ENCODE peak calls at places on chromosomes 11 and 22, in nine cellular contexts. F, Q, E, W, K, T, C, I and Y are unnamed samples.

GRCh38 chr11:78205691-78206090 is 17.0 kb downstream of the USP35 start:
- DNase-seq in C (no peak), F (no peak), Q (no peak), I (no peak), W (no peak), E (no peak), T (no peak), K (no peak), Y (no peak)

GRCh38 chr11:104682241-104682640 is 216.0 kb downstream of the CASP12 start:
- DNase-seq in T (no peak), Q (no peak), K (no peak), F (no peak), W (no peak), E (no peak), C (no peak), I (no peak), Y (no peak)

GRCh38 chr11:122234257-122234656 is 118.2 kb upstream of the BLID start:
- DNase-seq in I (no peak), W (peak; percentile 42), C (no peak), Q (no peak), E (no peak), K (no peak), F (no peak), T (no peak), Y (no peak)

GRCh38 chr22:49935561-49935960 is 17.1 kb downstream of the CRELD2 start:
- DNase-seq in I (no peak), T (no peak), F (peak; percentile 54), C (no peak), W (peak; percentile 67), E (no peak), K (no peak), Q (no peak), Y (no peak)

GRCh38 chr11:13667245-13667644 is 1.2 kb upstream of the FAR1 start:
- DNase-seq in C (no peak), E (no peak), I (no peak), T (no peak), K (peak; percentile 25), W (peak; percentile 61), Q (no peak), F (no peak), Y (no peak)

GRCh38 chr11:93518081-93518480 is 25.1 kb downstream of the SMCO4 start:
- DNase-seq in I (no peak), K (no peak), F (no peak), C (no peak), T (no peak), W (no peak), E (no peak), Q (no peak), Y (no peak)

GRCh38 chr22:27995801-27996528 is 76.9 kb upstream of the PITPNB start:
- DNase-seq in E (no peak), F (no peak), T (no peak), C (no peak), Q (no peak), K (no peak), W (no peak), I (no peak), Y (peak; percentile 5)

GRCh38 chr11:36409152-36409713 is 100.8 kb downstream of the TRAF6 start:
- DNase-seq in W (peak; percentile 14), T (peak; percentile 41), C (no peak), K (no peak), Q (no peak), F (no peak), I (no peak), E (no peak), Y (no peak)

GRCh38 chr22:23117890-23118646 is 23.7 kb downstream of the RSPH14 start:
- DNase-seq in E (no peak), T (no peak), F (no peak), K (no peak), W (no peak), Q (no peak), I (no peak), C (no peak), Y (peak; percentile 35)

DNA sequence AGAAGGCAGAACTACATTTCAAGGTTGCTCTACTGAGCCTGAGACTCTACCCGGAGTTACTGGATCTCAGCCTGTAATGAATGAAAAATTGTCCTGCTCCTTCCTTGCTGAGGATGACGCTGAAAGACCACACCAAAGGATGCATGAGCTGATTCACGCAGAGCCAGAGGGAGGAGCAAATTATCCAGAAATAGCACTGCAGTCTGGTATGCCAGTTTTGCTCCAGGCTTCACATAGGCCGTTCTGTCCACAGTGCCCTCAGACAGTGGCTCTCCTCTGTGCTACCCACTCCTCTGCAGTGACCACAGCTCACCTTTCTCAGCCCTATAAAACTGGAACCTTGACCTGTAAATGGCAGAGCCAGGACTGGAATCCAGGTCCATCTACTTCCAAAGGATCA is 79.3 kb upstream of the GALNT18 start:
- DNase-seq in W (no peak), Q (no peak), C (no peak), K (peak; percentile 72), T (no peak), F (peak; percentile 23), I (no peak), E (no peak), Y (no peak)
- TF ChIP-seq CTCF in W (no peak), Q (no peak), C (no peak), K (peak; percentile 64), T (no peak), F (no peak), I (peak; percentile 4), E (no peak), Y (no peak)

GRCh38 chr22:42752912-42753311 is 32.2 kb upstream of the A4GALT start:
- DNase-seq in W (no peak), K (no peak), F (no peak), C (no peak), E (no peak), T (no peak), I (no peak), Q (no peak), Y (no peak)
- H3K4me1 ChIP-seq in W (peaks cover 26% of the 10 kb centered on the region), K (peaks cover 12% of the 10 kb centered on the region), F (peaks cover 34% of the 10 kb centered on the region), C (peaks cover 40% of the 10 kb centered on the region), E (no peaks in the 10 kb centered on the region), T (no peaks in the 10 kb centered on the region), I (peaks cover 19% of the 10 kb centered on the region), Q (no peaks in the 10 kb centered on the region), Y (no peaks in the 10 kb centered on the region)

GRCh38 chr22:37472418-37473006 is 13.7 kb downstream of the MFNG start:
- DNase-seq in F (no peak), C (peak; percentile 56), T (peak; percentile 87), K (no peak), Q (no peak), E (peak; percentile 57), W (peak; percentile 55), I (no peak), Y (peak; percentile 60)
- TF ChIP-seq CTCF in F (peak; percentile 33), C (peak; percentile 88), T (peak; percentile 85), K (peak; percentile 76), Q (no peak), E (peak; percentile 66), W (peak; percentile 87), I (no peak), Y (peak; percentile 78)

DNA sequence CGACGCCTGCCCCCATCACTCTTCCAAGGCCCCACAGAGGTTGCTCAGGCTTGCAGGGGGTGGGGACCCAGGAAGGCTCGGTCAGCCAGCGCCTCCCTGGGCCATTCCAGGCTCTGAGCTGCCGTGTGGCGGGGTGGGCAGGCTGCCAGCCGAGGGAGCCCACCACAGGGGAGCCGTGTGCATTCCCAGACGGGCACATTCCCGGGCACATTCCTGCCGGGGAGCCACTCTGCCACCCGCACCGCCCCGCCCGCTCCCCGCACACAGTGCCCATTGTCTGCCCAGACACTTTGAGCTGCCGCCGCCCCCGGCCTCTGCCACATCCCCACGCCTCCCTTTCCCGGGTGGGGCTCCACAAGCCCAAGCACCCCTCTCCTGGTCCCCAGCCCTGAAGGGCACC is 27.4 kb downstream of the RPL3 start:
- DNase-seq in I (no peak), C (peak; percentile 85), Q (no peak), E (no peak), T (no peak), F (no peak), K (no peak), W (no peak), Y (no peak)
- H3K4me1 ChIP-seq in I (peaks cover 35% of the 10 kb centered on the region), C (peaks cover 76% of the 10 kb centered on the region), Q (no peaks in the 10 kb centered on the region), E (peaks cover 11% of the 10 kb centered on the region), T (no peaks in the 10 kb centered on the region), F (peaks cover 33% of the 10 kb centered on the region), K (peaks cover 44% of the 10 kb centered on the region), W (peaks cover 7% of the 10 kb centered on the region), Y (no peaks in the 10 kb centered on the region)

GRCh38 chr11:119886667-119887230 is 157.7 kb upstream of the NECTIN1 start:
- DNase-seq in K (no peak), W (no peak), T (no peak), Q (no peak), E (no peak), I (no peak), F (no peak), C (no peak), Y (no peak)
- TF ChIP-seq CTCF in K (no peak), W (no peak), T (no peak), Q (no peak), E (no peak), I (no peak), F (no peak), C (no peak), Y (no peak)

GRCh38 chr11:76878014-76878413 is 17.3 kb downstream of the ACER3 start:
- DNase-seq in E (no peak), W (no peak), T (no peak), F (no peak), Q (no peak), I (no peak), C (no peak), K (no peak), Y (no peak)
- H3K4me1 ChIP-seq in E (no peaks in the 10 kb centered on the region), W (no peaks in the 10 kb centered on the region), T (no peaks in the 10 kb centered on the region), F (peaks cover 4% of the 10 kb centered on the region), Q (no peaks in the 10 kb centered on the region), I (no peaks in the 10 kb centered on the region), C (no peaks in the 10 kb centered on the region), K (no peaks in the 10 kb centered on the region), Y (peaks cover 2% of the 10 kb centered on the region)

GRCh38 chr11:5420993-5421392 is 918 bp upstream of the OR51Q1 start:
- DNase-seq in T (peak; percentile 62), E (no peak), W (no peak), Q (no peak), F (no peak), C (no peak), I (no peak), K (no peak), Y (no peak)
- TF ChIP-seq CTCF in T (peak; percentile 66), E (no peak), W (no peak), Q (no peak), F (no peak), C (no peak), I (no peak), K (no peak), Y (no peak)

GRCh38 chr11:73317803-73318202 is 9.7 kb downstream of the ARHGEF17 start:
- DNase-seq in K (no peak), C (no peak), E (no peak), W (no peak), I (no peak), T (no peak), Q (no peak), F (no peak), Y (no peak)
- H3K4me1 ChIP-seq in K (peaks cover 42% of the 10 kb centered on the region), C (peaks cover 13% of the 10 kb centered on the region), E (peaks cover 53% of the 10 kb centered on the region), W (peaks cover 29% of the 10 kb centered on the region), I (peaks cover 100% of the 10 kb centered on the region), T (peaks cover 20% of the 10 kb centered on the region), Q (peaks cover 33% of the 10 kb centered on the region), F (peaks cover 94% of the 10 kb centered on the region), Y (peaks cover 19% of the 10 kb centered on the region)